ENCODE peak calls at places on chromosomes 16 and 17, in nine cellular contexts. One of them, this sample, is unnamed.

GRCh38 chr17:77352441-77352840 is 211.7 kb downstream of the SEC14L1 start:
- DNase-seq in T-helper 2 cell treated with Interferon-gamma antibody and Interleukin-4, amounts not matched to agents 5 μg/mL and 100 μg/mL, for 36 hours: no peak
- DNase-seq in activated CD4-positive, alpha-beta T cell treated with anti-CD3 and anti-CD28 coated beads, Interleukin-2, amount 50 U/mL, for 1 hour: no peak
- DNase-seq in BE2C: no peak
- DNase-seq in NCI-H1694: no peak
- DNase-seq in T-helper 1 cell: no peak
- DNase-seq in head of caudate nucleus: no peak
- DNase-seq in NCI-H1105: no peak
- DNase-seq in K562: no peak
- DNase-seq in this sample: no peak

GRCh38 chr17:10031606-10032005 is 126.5 kb upstream of the RCVRN start:
- DNase-seq in T-helper 2 cell treated with Interferon-gamma antibody and Interleukin-4, amounts not matched to agents 5 μg/mL and 100 μg/mL, for 36 hours: no peak
- DNase-seq in activated CD4-positive, alpha-beta T cell treated with anti-CD3 and anti-CD28 coated beads, Interleukin-2, amount 50 U/mL, for 1 hour: no peak
- DNase-seq in BE2C: no peak
- DNase-seq in NCI-H1694: no peak
- DNase-seq in T-helper 1 cell: no peak
- DNase-seq in head of caudate nucleus: no peak
- DNase-seq in NCI-H1105: no peak
- DNase-seq in K562: no peak
- DNase-seq in this sample: no peak

GRCh38 chr16:88283596-88283995 is 99.2 kb upstream of the ZNF469 start:
- DNase-seq in T-helper 2 cell treated with Interferon-gamma antibody and Interleukin-4, amounts not matched to agents 5 μg/mL and 100 μg/mL, for 36 hours: no peak
- DNase-seq in activated CD4-positive, alpha-beta T cell treated with anti-CD3 and anti-CD28 coated beads, Interleukin-2, amount 50 U/mL, for 1 hour: no peak
- DNase-seq in BE2C: no peak
- DNase-seq in NCI-H1694: no peak
- DNase-seq in T-helper 1 cell: no peak
- DNase-seq in head of caudate nucleus: no peak
- DNase-seq in NCI-H1105: no peak
- DNase-seq in K562: no peak
- DNase-seq in this sample: no peak

GRCh38 chr17:77184474-77184873 is 43.7 kb downstream of the SEC14L1 start:
- DNase-seq in T-helper 2 cell treated with Interferon-gamma antibody and Interleukin-4, amounts not matched to agents 5 μg/mL and 100 μg/mL, for 36 hours: no peak
- DNase-seq in activated CD4-positive, alpha-beta T cell treated with anti-CD3 and anti-CD28 coated beads, Interleukin-2, amount 50 U/mL, for 1 hour: no peak
- DNase-seq in BE2C: no peak
- DNase-seq in NCI-H1694: no peak
- DNase-seq in T-helper 1 cell: no peak
- DNase-seq in head of caudate nucleus: no peak
- DNase-seq in NCI-H1105: no peak
- DNase-seq in K562: no peak
- DNase-seq in this sample: no peak

GRCh38 chr17:74325743-74326379 is at the start of gene KIF19:
- DNase-seq in T-helper 2 cell treated with Interferon-gamma antibody and Interleukin-4, amounts not matched to agents 5 μg/mL and 100 μg/mL, for 36 hours: peak; percentile 59
- DNase-seq in activated CD4-positive, alpha-beta T cell treated with anti-CD3 and anti-CD28 coated beads, Interleukin-2, amount 50 U/mL, for 1 hour: peak; percentile 49
- DNase-seq in BE2C: peak; percentile 59
- DNase-seq in NCI-H1694: no peak
- DNase-seq in T-helper 1 cell: peak; percentile 41
- DNase-seq in head of caudate nucleus: peak; percentile 75
- DNase-seq in NCI-H1105: no peak
- DNase-seq in K562: peak; percentile 94
- DNase-seq in this sample: peak; percentile 2

GRCh38 chr17:76365256-76365903 is 11.7 kb upstream of the PRPSAP1 start:
- DNase-seq in T-helper 2 cell treated with Interferon-gamma antibody and Interleukin-4, amounts not matched to agents 5 μg/mL and 100 μg/mL, for 36 hours: no peak
- DNase-seq in activated CD4-positive, alpha-beta T cell treated with anti-CD3 and anti-CD28 coated beads, Interleukin-2, amount 50 U/mL, for 1 hour: no peak
- DNase-seq in BE2C: no peak
- DNase-seq in NCI-H1694: no peak
- DNase-seq in T-helper 1 cell: no peak
- DNase-seq in head of caudate nucleus: no peak
- DNase-seq in NCI-H1105: no peak
- DNase-seq in K562: peak; percentile 25
- DNase-seq in this sample: no peak

GRCh38 chr16:46607529-46607928 is 13.7 kb downstream of the SHCBP1 start:
- DNase-seq in T-helper 2 cell treated with Interferon-gamma antibody and Interleukin-4, amounts not matched to agents 5 μg/mL and 100 μg/mL, for 36 hours: no peak
- DNase-seq in activated CD4-positive, alpha-beta T cell treated with anti-CD3 and anti-CD28 coated beads, Interleukin-2, amount 50 U/mL, for 1 hour: no peak
- DNase-seq in BE2C: no peak
- DNase-seq in NCI-H1694: peak; percentile 5
- DNase-seq in T-helper 1 cell: no peak
- DNase-seq in head of caudate nucleus: no peak
- DNase-seq in NCI-H1105: peak; percentile 29
- DNase-seq in K562: peak; percentile 30
- DNase-seq in this sample: no peak

GRCh38 chr17:3557768-3558583 is at the start of gene TRPV3:
- DNase-seq in T-helper 2 cell treated with Interferon-gamma antibody and Interleukin-4, amounts not matched to agents 5 μg/mL and 100 μg/mL, for 36 hours: peak; percentile 54
- DNase-seq in activated CD4-positive, alpha-beta T cell treated with anti-CD3 and anti-CD28 coated beads, Interleukin-2, amount 50 U/mL, for 1 hour: peak; percentile 56
- DNase-seq in BE2C: peak; percentile 35
- DNase-seq in NCI-H1694: no peak
- DNase-seq in T-helper 1 cell: no peak
- DNase-seq in head of caudate nucleus: peak; percentile 55
- DNase-seq in NCI-H1105: no peak
- DNase-seq in K562: peak; percentile 87
- DNase-seq in this sample: no peak

GRCh38 chr16:50334106-50334975 is 34.4 kb downstream of the BRD7 start:
- DNase-seq in T-helper 2 cell treated with Interferon-gamma antibody and Interleukin-4, amounts not matched to agents 5 μg/mL and 100 μg/mL, for 36 hours: no peak
- DNase-seq in activated CD4-positive, alpha-beta T cell treated with anti-CD3 and anti-CD28 coated beads, Interleukin-2, amount 50 U/mL, for 1 hour: no peak
- DNase-seq in BE2C: no peak
- DNase-seq in NCI-H1694: no peak
- DNase-seq in T-helper 1 cell: no peak
- DNase-seq in head of caudate nucleus: no peak
- DNase-seq in NCI-H1105: no peak
- DNase-seq in K562: no peak
- DNase-seq in this sample: no peak

GRCh38 chr17:17809527-17810373 is 27.0 kb downstream of the SREBF1 start:
- DNase-seq in T-helper 2 cell treated with Interferon-gamma antibody and Interleukin-4, amounts not matched to agents 5 μg/mL and 100 μg/mL, for 36 hours: no peak
- DNase-seq in activated CD4-positive, alpha-beta T cell treated with anti-CD3 and anti-CD28 coated beads, Interleukin-2, amount 50 U/mL, for 1 hour: no peak
- DNase-seq in BE2C: peak; percentile 66
- DNase-seq in NCI-H1694: no peak
- DNase-seq in T-helper 1 cell: no peak
- DNase-seq in head of caudate nucleus: peak; percentile 50
- DNase-seq in NCI-H1105: no peak
- DNase-seq in K562: peak; percentile 22
- DNase-seq in this sample: no peak

GRCh38 chr17:12201294-12201693 is 180.6 kb downstream of the MAP2K4 start:
- DNase-seq in T-helper 2 cell treated with Interferon-gamma antibody and Interleukin-4, amounts not matched to agents 5 μg/mL and 100 μg/mL, for 36 hours: no peak
- DNase-seq in activated CD4-positive, alpha-beta T cell treated with anti-CD3 and anti-CD28 coated beads, Interleukin-2, amount 50 U/mL, for 1 hour: no peak
- DNase-seq in BE2C: no peak
- DNase-seq in NCI-H1694: no peak
- DNase-seq in T-helper 1 cell: no peak
- DNase-seq in head of caudate nucleus: no peak
- DNase-seq in NCI-H1105: no peak
- DNase-seq in K562: no peak
- DNase-seq in this sample: no peak

GRCh38 chr16:83402969-83403368 is 404.8 kb upstream of the HSBP1 start:
- DNase-seq in T-helper 2 cell treated with Interferon-gamma antibody and Interleukin-4, amounts not matched to agents 5 μg/mL and 100 μg/mL, for 36 hours: no peak
- DNase-seq in activated CD4-positive, alpha-beta T cell treated with anti-CD3 and anti-CD28 coated beads, Interleukin-2, amount 50 U/mL, for 1 hour: no peak
- DNase-seq in BE2C: no peak
- DNase-seq in NCI-H1694: no peak
- DNase-seq in T-helper 1 cell: no peak
- DNase-seq in head of caudate nucleus: no peak
- DNase-seq in NCI-H1105: peak; percentile 28
- DNase-seq in K562: no peak
- DNase-seq in this sample: no peak

GRCh38 chr17:2090210-2090641 is 35.3 kb downstream of the HIC1 start:
- DNase-seq in T-helper 2 cell treated with Interferon-gamma antibody and Interleukin-4, amounts not matched to agents 5 μg/mL and 100 μg/mL, for 36 hours: no peak
- DNase-seq in activated CD4-positive, alpha-beta T cell treated with anti-CD3 and anti-CD28 coated beads, Interleukin-2, amount 50 U/mL, for 1 hour: peak; percentile 29
- DNase-seq in BE2C: no peak
- DNase-seq in NCI-H1694: no peak
- DNase-seq in T-helper 1 cell: no peak
- DNase-seq in head of caudate nucleus: no peak
- DNase-seq in NCI-H1105: no peak
- DNase-seq in K562: no peak
- DNase-seq in this sample: no peak

GRCh38 chr17:27379863-27380533 is 76.2 kb upstream of the KSR1 start:
- DNase-seq in T-helper 2 cell treated with Interferon-gamma antibody and Interleukin-4, amounts not matched to agents 5 μg/mL and 100 μg/mL, for 36 hours: no peak
- DNase-seq in activated CD4-positive, alpha-beta T cell treated with anti-CD3 and anti-CD28 coated beads, Interleukin-2, amount 50 U/mL, for 1 hour: no peak
- DNase-seq in BE2C: peak; percentile 67
- DNase-seq in NCI-H1694: no peak
- DNase-seq in T-helper 1 cell: no peak
- DNase-seq in head of caudate nucleus: peak; percentile 61
- DNase-seq in NCI-H1105: no peak
- DNase-seq in K562: peak; percentile 71
- DNase-seq in this sample: no peak

GRCh38 chr16:13231365-13231764 is 330.0 kb downstream of the SHISA9 start:
- DNase-seq in T-helper 2 cell treated with Interferon-gamma antibody and Interleukin-4, amounts not matched to agents 5 μg/mL and 100 μg/mL, for 36 hours: no peak
- DNase-seq in activated CD4-positive, alpha-beta T cell treated with anti-CD3 and anti-CD28 coated beads, Interleukin-2, amount 50 U/mL, for 1 hour: no peak
- DNase-seq in BE2C: no peak
- DNase-seq in NCI-H1694: no peak
- DNase-seq in T-helper 1 cell: no peak
- DNase-seq in head of caudate nucleus: no peak
- DNase-seq in NCI-H1105: no peak
- DNase-seq in K562: no peak
- DNase-seq in this sample: no peak

GRCh38 chr16:47611848-47612493 is 150.8 kb downstream of the PHKB start:
- DNase-seq in T-helper 2 cell treated with Interferon-gamma antibody and Interleukin-4, amounts not matched to agents 5 μg/mL and 100 μg/mL, for 36 hours: no peak
- DNase-seq in activated CD4-positive, alpha-beta T cell treated with anti-CD3 and anti-CD28 coated beads, Interleukin-2, amount 50 U/mL, for 1 hour: no peak
- DNase-seq in BE2C: no peak
- DNase-seq in NCI-H1694: no peak
- DNase-seq in T-helper 1 cell: no peak
- DNase-seq in head of caudate nucleus: no peak
- DNase-seq in NCI-H1105: no peak
- DNase-seq in K562: no peak
- DNase-seq in this sample: no peak

GRCh38 chr17:4665027-4665426 is 23.5 kb upstream of the ALOX15 start:
- DNase-seq in T-helper 2 cell treated with Interferon-gamma antibody and Interleukin-4, amounts not matched to agents 5 μg/mL and 100 μg/mL, for 36 hours: no peak
- DNase-seq in activated CD4-positive, alpha-beta T cell treated with anti-CD3 and anti-CD28 coated beads, Interleukin-2, amount 50 U/mL, for 1 hour: no peak
- DNase-seq in BE2C: no peak
- DNase-seq in NCI-H1694: no peak
- DNase-seq in T-helper 1 cell: no peak
- DNase-seq in head of caudate nucleus: no peak
- DNase-seq in NCI-H1105: no peak
- DNase-seq in K562: no peak
- DNase-seq in this sample: no peak

GRCh38 chr16:46649571-46649970 is 28.4 kb upstream of the SHCBP1 start:
- DNase-seq in T-helper 2 cell treated with Interferon-gamma antibody and Interleukin-4, amounts not matched to agents 5 μg/mL and 100 μg/mL, for 36 hours: no peak
- DNase-seq in activated CD4-positive, alpha-beta T cell treated with anti-CD3 and anti-CD28 coated beads, Interleukin-2, amount 50 U/mL, for 1 hour: no peak
- DNase-seq in BE2C: no peak
- DNase-seq in NCI-H1694: no peak
- DNase-seq in T-helper 1 cell: no peak
- DNase-seq in head of caudate nucleus: no peak
- DNase-seq in NCI-H1105: no peak
- DNase-seq in K562: peak; percentile 16
- DNase-seq in this sample: no peak

GRCh38 chr16:24540575-24541240 is 1.3 kb downstream of the RBBP6 start:
- DNase-seq in T-helper 2 cell treated with Interferon-gamma antibody and Interleukin-4, amounts not matched to agents 5 μg/mL and 100 μg/mL, for 36 hours: peak; percentile 12
- DNase-seq in activated CD4-positive, alpha-beta T cell treated with anti-CD3 and anti-CD28 coated beads, Interleukin-2, amount 50 U/mL, for 1 hour: peak; percentile 7
- DNase-seq in BE2C: no peak
- DNase-seq in NCI-H1694: no peak
- DNase-seq in T-helper 1 cell: no peak
- DNase-seq in head of caudate nucleus: no peak
- DNase-seq in NCI-H1105: no peak
- DNase-seq in K562: no peak
- DNase-seq in this sample: peak; percentile 18

GRCh38 chr16:85844786-85845185 is 45.3 kb downstream of the COX4I1 start:
- DNase-seq in T-helper 2 cell treated with Interferon-gamma antibody and Interleukin-4, amounts not matched to agents 5 μg/mL and 100 μg/mL, for 36 hours: no peak
- DNase-seq in activated CD4-positive, alpha-beta T cell treated with anti-CD3 and anti-CD28 coated beads, Interleukin-2, amount 50 U/mL, for 1 hour: no peak
- DNase-seq in BE2C: no peak
- DNase-seq in NCI-H1694: no peak
- DNase-seq in T-helper 1 cell: no peak
- DNase-seq in head of caudate nucleus: no peak
- DNase-seq in NCI-H1105: no peak
- DNase-seq in K562: no peak
- DNase-seq in this sample: no peak

GRCh38 chr17:61459434-61459809 is 7.2 kb downstream of the TBX4 start:
- DNase-seq in T-helper 2 cell treated with Interferon-gamma antibody and Interleukin-4, amounts not matched to agents 5 μg/mL and 100 μg/mL, for 36 hours: no peak
- DNase-seq in activated CD4-positive, alpha-beta T cell treated with anti-CD3 and anti-CD28 coated beads, Interleukin-2, amount 50 U/mL, for 1 hour: no peak
- DNase-seq in BE2C: no peak
- DNase-seq in NCI-H1694: no peak
- DNase-seq in T-helper 1 cell: no peak
- DNase-seq in head of caudate nucleus: no peak
- DNase-seq in NCI-H1105: no peak
- DNase-seq in K562: no peak
- DNase-seq in this sample: no peak

GRCh38 chr17:79174193-79174765 is 99.7 kb downstream of the ENGASE start:
- DNase-seq in T-helper 2 cell treated with Interferon-gamma antibody and Interleukin-4, amounts not matched to agents 5 μg/mL and 100 μg/mL, for 36 hours: no peak
- DNase-seq in activated CD4-positive, alpha-beta T cell treated with anti-CD3 and anti-CD28 coated beads, Interleukin-2, amount 50 U/mL, for 1 hour: no peak
- DNase-seq in BE2C: no peak
- DNase-seq in NCI-H1694: no peak
- DNase-seq in T-helper 1 cell: no peak
- DNase-seq in head of caudate nucleus: no peak
- DNase-seq in NCI-H1105: no peak
- DNase-seq in K562: no peak
- DNase-seq in this sample: no peak

GRCh38 chr17:30237296-30238002 is 2.0 kb upstream of the SLC6A4 start:
- DNase-seq in T-helper 2 cell treated with Interferon-gamma antibody and Interleukin-4, amounts not matched to agents 5 μg/mL and 100 μg/mL, for 36 hours: no peak
- DNase-seq in activated CD4-positive, alpha-beta T cell treated with anti-CD3 and anti-CD28 coated beads, Interleukin-2, amount 50 U/mL, for 1 hour: no peak
- DNase-seq in BE2C: no peak
- DNase-seq in NCI-H1694: no peak
- DNase-seq in T-helper 1 cell: no peak
- DNase-seq in head of caudate nucleus: no peak
- DNase-seq in NCI-H1105: no peak
- DNase-seq in K562: no peak
- DNase-seq in this sample: no peak

GRCh38 chr16:72434159-72434558 is 262.2 kb upstream of the PMFBP1 start:
- DNase-seq in T-helper 2 cell treated with Interferon-gamma antibody and Interleukin-4, amounts not matched to agents 5 μg/mL and 100 μg/mL, for 36 hours: no peak
- DNase-seq in activated CD4-positive, alpha-beta T cell treated with anti-CD3 and anti-CD28 coated beads, Interleukin-2, amount 50 U/mL, for 1 hour: no peak
- DNase-seq in BE2C: no peak
- DNase-seq in NCI-H1694: no peak
- DNase-seq in T-helper 1 cell: no peak
- DNase-seq in head of caudate nucleus: no peak
- DNase-seq in NCI-H1105: no peak
- DNase-seq in K562: no peak
- DNase-seq in this sample: no peak

GRCh38 chr16:80027007-80027965 is 426.7 kb upstream of the MAF start:
- DNase-seq in T-helper 2 cell treated with Interferon-gamma antibody and Interleukin-4, amounts not matched to agents 5 μg/mL and 100 μg/mL, for 36 hours: peak; percentile 50
- DNase-seq in activated CD4-positive, alpha-beta T cell treated with anti-CD3 and anti-CD28 coated beads, Interleukin-2, amount 50 U/mL, for 1 hour: peak; percentile 33
- DNase-seq in BE2C: peak; percentile 6
- DNase-seq in NCI-H1694: no peak
- DNase-seq in T-helper 1 cell: no peak
- DNase-seq in head of caudate nucleus: peak; percentile 52
- DNase-seq in NCI-H1105: no peak
- DNase-seq in K562: peak; percentile 76
- DNase-seq in this sample: no peak

GRCh38 chr16:13892301-13892700 is 27.7 kb upstream of the ERCC4 start:
- DNase-seq in T-helper 2 cell treated with Interferon-gamma antibody and Interleukin-4, amounts not matched to agents 5 μg/mL and 100 μg/mL, for 36 hours: no peak
- DNase-seq in activated CD4-positive, alpha-beta T cell treated with anti-CD3 and anti-CD28 coated beads, Interleukin-2, amount 50 U/mL, for 1 hour: no peak
- DNase-seq in BE2C: no peak
- DNase-seq in NCI-H1694: no peak
- DNase-seq in T-helper 1 cell: no peak
- DNase-seq in head of caudate nucleus: no peak
- DNase-seq in NCI-H1105: no peak
- DNase-seq in K562: no peak
- DNase-seq in this sample: no peak

GRCh38 chr16:69848635-69849545 is 86.8 kb downstream of the WWP2 start:
- DNase-seq in T-helper 2 cell treated with Interferon-gamma antibody and Interleukin-4, amounts not matched to agents 5 μg/mL and 100 μg/mL, for 36 hours: no peak
- DNase-seq in activated CD4-positive, alpha-beta T cell treated with anti-CD3 and anti-CD28 coated beads, Interleukin-2, amount 50 U/mL, for 1 hour: no peak
- DNase-seq in BE2C: no peak
- DNase-seq in NCI-H1694: no peak
- DNase-seq in T-helper 1 cell: no peak
- DNase-seq in head of caudate nucleus: peak; percentile 17
- DNase-seq in NCI-H1105: no peak
- DNase-seq in K562: no peak
- DNase-seq in this sample: no peak

GRCh38 chr16:476039-476438 is 50.6 kb downstream of the RAB11FIP3 start:
- DNase-seq in T-helper 2 cell treated with Interferon-gamma antibody and Interleukin-4, amounts not matched to agents 5 μg/mL and 100 μg/mL, for 36 hours: no peak
- DNase-seq in activated CD4-positive, alpha-beta T cell treated with anti-CD3 and anti-CD28 coated beads, Interleukin-2, amount 50 U/mL, for 1 hour: no peak
- DNase-seq in BE2C: no peak
- DNase-seq in NCI-H1694: no peak
- DNase-seq in T-helper 1 cell: no peak
- DNase-seq in head of caudate nucleus: no peak
- DNase-seq in NCI-H1105: no peak
- DNase-seq in K562: no peak
- DNase-seq in this sample: no peak

GRCh38 chr17:42266918-42267766 is 9.0 kb downstream of the STAT5B start:
- DNase-seq in T-helper 2 cell treated with Interferon-gamma antibody and Interleukin-4, amounts not matched to agents 5 μg/mL and 100 μg/mL, for 36 hours: peak; percentile 75
- DNase-seq in activated CD4-positive, alpha-beta T cell treated with anti-CD3 and anti-CD28 coated beads, Interleukin-2, amount 50 U/mL, for 1 hour: peak; percentile 44
- DNase-seq in BE2C: no peak
- DNase-seq in NCI-H1694: no peak
- DNase-seq in T-helper 1 cell: no peak
- DNase-seq in head of caudate nucleus: no peak
- DNase-seq in NCI-H1105: no peak
- DNase-seq in K562: peak; percentile 41
- DNase-seq in this sample: no peak

GRCh38 chr17:63840591-63841349 is 1.7 kb downstream of the SMARCD2 start:
- DNase-seq in T-helper 2 cell treated with Interferon-gamma antibody and Interleukin-4, amounts not matched to agents 5 μg/mL and 100 μg/mL, for 36 hours: no peak
- DNase-seq in activated CD4-positive, alpha-beta T cell treated with anti-CD3 and anti-CD28 coated beads, Interleukin-2, amount 50 U/mL, for 1 hour: no peak
- DNase-seq in BE2C: no peak
- DNase-seq in NCI-H1694: no peak
- DNase-seq in T-helper 1 cell: no peak
- DNase-seq in head of caudate nucleus: no peak
- DNase-seq in NCI-H1105: no peak
- DNase-seq in K562: no peak
- DNase-seq in this sample: no peak

GRCh38 chr16:55542459-55543082 is 23.9 kb upstream of the CAPNS2 start:
- DNase-seq in T-helper 2 cell treated with Interferon-gamma antibody and Interleukin-4, amounts not matched to agents 5 μg/mL and 100 μg/mL, for 36 hours: no peak
- DNase-seq in activated CD4-positive, alpha-beta T cell treated with anti-CD3 and anti-CD28 coated beads, Interleukin-2, amount 50 U/mL, for 1 hour: no peak
- DNase-seq in BE2C: no peak
- DNase-seq in NCI-H1694: no peak
- DNase-seq in T-helper 1 cell: no peak
- DNase-seq in head of caudate nucleus: no peak
- DNase-seq in NCI-H1105: no peak
- DNase-seq in K562: no peak
- DNase-seq in this sample: no peak